ENCODE peak calls at places on chromosomes 12 and 14, in six cellular contexts. Y is right cardiac atrium, O is fibroblast of the aortic adventitia, L is SJSA1, V is ureter, A is GM03348. B is an unnamed sample.
A peak's percentile ranks its signal among the peaks of the same experiment; 100 is the strongest.

GRCh38 chr12:4268549-4269181 is 4.9 kb upstream of the CCND2 start:
- DNase-seq in Y (no peak), O (no peak), L (no peak), V (no peak), A (no peak), B (no peak)

GRCh38 chr12:62629971-62630739 is 163.5 kb downstream of the MON2 start:
- DNase-seq in Y (no peak), O (no peak), L (no peak), V (no peak), A (no peak), B (no peak)

GRCh38 chr12:1633459-1633858 is 4.4 kb downstream of the WNT5B start:
- DNase-seq in Y (no peak), O (no peak), L (no peak), V (no peak), A (no peak), B (no peak)

GRCh38 chr12:131747276-131747675 is 36.4 kb downstream of the SFSWAP start:
- DNase-seq in Y (no peak), O (no peak), L (peak; percentile 36), V (no peak), A (no peak), B (no peak)

GRCh38 chr14:59028476-59029202 is 159.8 kb upstream of the DAAM1 start:
- DNase-seq in Y (peak; percentile 66), O (peak; percentile 96), L (peak; percentile 84), V (no peak), A (peak; percentile 87), B (no peak)

GRCh38 chr12:82383930-82384513 is 25.7 kb downstream of the METTL25 start:
- DNase-seq in Y (no peak), O (peak; percentile 48), L (no peak), V (no peak), A (peak; percentile 37), B (no peak)

GRCh38 chr12:25615119-25615518 is 62.0 kb upstream of the LMNTD1 start:
- DNase-seq in Y (no peak), O (peak; percentile 90), L (no peak), V (no peak), A (peak; percentile 56), B (no peak)

GRCh38 chr14:53715390-53715730 is 241.3 kb downstream of the BMP4 start:
- DNase-seq in Y (no peak), O (peak; percentile 43), L (no peak), V (no peak), A (peak; percentile 37), B (no peak)

GRCh38 chr12:4767181-4767580 is 47.0 kb downstream of the GALNT8 start:
- DNase-seq in Y (no peak), O (no peak), L (no peak), V (no peak), A (no peak), B (no peak)

GRCh38 chr12:69898236-69898635 is 73.2 kb downstream of the MYRFL start:
- DNase-seq in Y (no peak), O (peak; percentile 33), L (no peak), V (no peak), A (peak; percentile 54), B (no peak)

GRCh38 chr12:96872946-96873345 is 34.1 kb upstream of the NEDD1 start:
- DNase-seq in Y (no peak), O (no peak), L (no peak), V (no peak), A (no peak), B (no peak)

GRCh38 chr14:68199465-68200145 is 380.0 kb downstream of the RAD51B start:
- DNase-seq in Y (peak; percentile 51), O (peak; percentile 82), L (no peak), V (no peak), A (peak; percentile 17), B (no peak)

GRCh38 chr12:65868133-65868705 is 43.9 kb downstream of the HMGA2 start:
- DNase-seq in Y (no peak), O (peak; percentile 94), L (peak; percentile 48), V (no peak), A (peak; percentile 65), B (no peak)

GRCh38 chr12:89892426-89892825 is 183.8 kb upstream of the ATP2B1 start:
- DNase-seq in Y (no peak), O (no peak), L (no peak), V (no peak), A (no peak), B (no peak)

GRCh38 chr12:19440019-19440858 is 947 bp downstream of the AEBP2 start:
- DNase-seq in Y (peak; percentile 54), O (peak; percentile 50), L (peak; percentile 59), V (peak; percentile 65), A (peak; percentile 72), B (peak; percentile 43)

GRCh38 chr14:89243765-89244164 is 173.3 kb downstream of the FOXN3 start:
- DNase-seq in Y (no peak), O (no peak), L (no peak), V (no peak), A (no peak), B (no peak)

GRCh38 chr12:96210376-96211055 is 16.3 kb downstream of the ELK3 start:
- DNase-seq in Y (no peak), O (no peak), L (no peak), V (no peak), A (no peak), B (no peak)

GRCh38 chr14:92573761-92574498 is 60.3 kb downstream of the RIN3 start:
- DNase-seq in Y (no peak), O (no peak), L (no peak), V (no peak), A (no peak), B (no peak)

GRCh38 chr12:66182956-66183355 is 6.1 kb upstream of the IRAK3 start:
- DNase-seq in Y (no peak), O (peak; percentile 12), L (no peak), V (no peak), A (no peak), B (no peak)

GRCh38 chr12:107903377-107904061 is 129.0 kb downstream of the ASCL4 start:
- DNase-seq in Y (peak; percentile 65), O (no peak), L (no peak), V (peak; percentile 78), A (peak; percentile 42), B (peak; percentile 61)

GRCh38 chr14:30553311-30553989 is 5.5 kb upstream of the G2E3 start:
- DNase-seq in Y (no peak), O (peak; percentile 49), L (no peak), V (no peak), A (peak; percentile 75), B (no peak)

GRCh38 chr12:42568952-42569916 is 20.3 kb downstream of the PRICKLE1 start:
- DNase-seq in Y (no peak), O (peak; percentile 75), L (no peak), V (no peak), A (peak; percentile 53), B (no peak)

GRCh38 chr14:93713726-93714405 is 74.4 kb downstream of the PRIMA1 start:
- DNase-seq in Y (no peak), O (no peak), L (peak; percentile 31), V (no peak), A (no peak), B (no peak)

GRCh38 chr14:70018713-70019201 is 139.5 kb downstream of the SMOC1 start:
- DNase-seq in Y (peak; percentile 47), O (peak; percentile 60), L (no peak), V (peak; percentile 51), A (peak; percentile 43), B (no peak)

GRCh38 chr12:57939291-57939690 is 2.1 kb upstream of the ATP23 start:
- DNase-seq in Y (no peak), O (no peak), L (peak; percentile 73), V (no peak), A (no peak), B (no peak)

GRCh38 chr14:96272777-96273471 is 16.9 kb downstream of the BDKRB1 start:
- DNase-seq in Y (no peak), O (peak; percentile 78), L (no peak), V (no peak), A (no peak), B (no peak)

GRCh38 chr12:19963972-19964371 is 404.4 kb upstream of the PDE3A start:
- DNase-seq in Y (no peak), O (no peak), L (no peak), V (no peak), A (no peak), B (no peak)

GRCh38 chr12:29158364-29158763 is 9.3 kb downstream of the FAR2 start:
- DNase-seq in Y (peak; percentile 23), O (no peak), L (no peak), V (no peak), A (no peak), B (no peak)